ENCODE peak calls at places on chromosomes 7 and 10, in seven cellular contexts. L, F, N, W, M, Y and X are unnamed samples.
A peak's percentile ranks its signal among the peaks of the same experiment; 100 is the strongest.

GRCh38 chr7:421056-421991 is 98.3 kb downstream of the PDGFA start:
- DNase-seq in N (no peak), W (no peak), M (no peak), L (no peak), Y (no peak), F (no peak), X (no peak)

GRCh38 chr10:43076876-43077420 is at the start of gene RET:
- DNase-seq in Y (peak; percentile 40), L (no peak), N (no peak), W (peak; percentile 67), F (peak; percentile 67), M (no peak), X (peak; percentile 39)

GRCh38 chr7:151453326-151453791 is 13.4 kb upstream of the CRYGN start:
- DNase-seq in L (no peak), F (no peak), Y (no peak), N (no peak), W (no peak), M (no peak), X (no peak)

GRCh38 chr10:51010977-51011376 is 63.3 kb upstream of the PRKG1 start:
- DNase-seq in N (peak; percentile 34), L (no peak), M (peak; percentile 47), F (no peak), Y (no peak), W (no peak), X (no peak)

GRCh38 chr7:22001345-22002004 is 55.8 kb upstream of the CDCA7L start:
- DNase-seq in F (no peak), L (peak; percentile 32), M (peak; percentile 67), W (no peak), N (peak; percentile 67), Y (peak; percentile 71), X (no peak)

GRCh38 chr10:29239569-29240472 is 49.0 kb upstream of the LYZL1 start:
- DNase-seq in M (peak; percentile 3), N (peak; percentile 38), Y (no peak), W (no peak), L (no peak), F (peak; percentile 71), X (no peak)

GRCh38 chr10:114856544-114857287 is 35.1 kb downstream of the FHIP2A start:
- DNase-seq in W (no peak), M (no peak), F (no peak), L (peak; percentile 58), Y (peak; percentile 50), N (no peak), X (no peak)

GRCh38 chr7:42914726-42915045 is 2.8 kb upstream of the C7orf25 start:
- DNase-seq in L (no peak), N (no peak), W (no peak), M (no peak), Y (no peak), F (no peak), X (no peak)

GRCh38 chr7:84393776-84394175 is 199.2 kb upstream of the SEMA3A start:
- DNase-seq in M (no peak), F (no peak), Y (no peak), W (no peak), L (no peak), N (no peak), X (no peak)

GRCh38 chr7:139915301-139915863 is 86.3 kb downstream of the TBXAS1 start:
- DNase-seq in L (no peak), N (no peak), F (no peak), M (no peak), Y (no peak), W (no peak), X (no peak)

GRCh38 chr7:40057292-40057691 is 77.1 kb downstream of the MPLKIP start:
- DNase-seq in W (no peak), M (no peak), L (no peak), N (no peak), Y (peak; percentile 11), F (no peak), X (no peak)

GRCh38 chr7:47502240-47502877 is 79.6 kb downstream of the TNS3 start:
- DNase-seq in F (no peak), Y (no peak), N (no peak), W (no peak), L (no peak), M (no peak), X (no peak)

GRCh38 chr7:130366561-130366960 is 13.7 kb upstream of the CPA1 start:
- DNase-seq in F (no peak), M (no peak), L (no peak), Y (no peak), N (no peak), W (no peak), X (no peak)

GRCh38 chr10:114879541-114880158 is 58.1 kb downstream of the FHIP2A start:
- DNase-seq in L (no peak), F (peak; percentile 72), N (peak; percentile 53), Y (no peak), W (peak; percentile 19), M (peak; percentile 45), X (no peak)

GRCh38 chr7:5667391-5667790 is 114.1 kb downstream of the RNF216 start:
- DNase-seq in Y (no peak), W (no peak), M (no peak), F (no peak), L (no peak), N (no peak), X (no peak)

GRCh38 chr7:140225562-140226249 is 48.9 kb upstream of the KDM7A start:
- DNase-seq in M (no peak), Y (no peak), L (no peak), W (no peak), F (no peak), N (no peak), X (no peak)

GRCh38 chr10:114691442-114691941 is 33.4 kb upstream of the ABLIM1 start:
- DNase-seq in F (no peak), N (no peak), M (no peak), L (no peak), Y (peak; percentile 70), W (no peak), X (no peak)

GRCh38 chr7:154852205-154852604 is 150.7 kb downstream of the PAXIP1 start:
- DNase-seq in N (no peak), Y (no peak), F (no peak), M (no peak), W (no peak), L (no peak), X (no peak)
- TF ChIP-seq CTCF in N (no peak), Y (no peak), F (no peak), M (no peak), W (no peak), L (no peak), X (no peak)

GRCh38 chr7:117790251-117790650 is 83.0 kb downstream of the CTTNBP2 start:
- DNase-seq in N (no peak), Y (no peak), M (no peak), L (no peak), F (no peak), W (no peak), X (no peak)

GRCh38 chr7:117793496-117793895 is 79.7 kb downstream of the CTTNBP2 start:
- DNase-seq in M (no peak), L (no peak), W (no peak), F (no peak), N (no peak), Y (peak; percentile 69), X (no peak)

GRCh38 chr7:117790731-117791130 is 82.5 kb downstream of the CTTNBP2 start:
- DNase-seq in W (no peak), Y (no peak), N (no peak), M (no peak), F (no peak), L (no peak), X (no peak)

GRCh38 chr7:117796889-117797288 is 76.4 kb downstream of the CTTNBP2 start:
- DNase-seq in N (no peak), Y (no peak), L (no peak), M (no peak), W (no peak), F (no peak), X (no peak)

DNA sequence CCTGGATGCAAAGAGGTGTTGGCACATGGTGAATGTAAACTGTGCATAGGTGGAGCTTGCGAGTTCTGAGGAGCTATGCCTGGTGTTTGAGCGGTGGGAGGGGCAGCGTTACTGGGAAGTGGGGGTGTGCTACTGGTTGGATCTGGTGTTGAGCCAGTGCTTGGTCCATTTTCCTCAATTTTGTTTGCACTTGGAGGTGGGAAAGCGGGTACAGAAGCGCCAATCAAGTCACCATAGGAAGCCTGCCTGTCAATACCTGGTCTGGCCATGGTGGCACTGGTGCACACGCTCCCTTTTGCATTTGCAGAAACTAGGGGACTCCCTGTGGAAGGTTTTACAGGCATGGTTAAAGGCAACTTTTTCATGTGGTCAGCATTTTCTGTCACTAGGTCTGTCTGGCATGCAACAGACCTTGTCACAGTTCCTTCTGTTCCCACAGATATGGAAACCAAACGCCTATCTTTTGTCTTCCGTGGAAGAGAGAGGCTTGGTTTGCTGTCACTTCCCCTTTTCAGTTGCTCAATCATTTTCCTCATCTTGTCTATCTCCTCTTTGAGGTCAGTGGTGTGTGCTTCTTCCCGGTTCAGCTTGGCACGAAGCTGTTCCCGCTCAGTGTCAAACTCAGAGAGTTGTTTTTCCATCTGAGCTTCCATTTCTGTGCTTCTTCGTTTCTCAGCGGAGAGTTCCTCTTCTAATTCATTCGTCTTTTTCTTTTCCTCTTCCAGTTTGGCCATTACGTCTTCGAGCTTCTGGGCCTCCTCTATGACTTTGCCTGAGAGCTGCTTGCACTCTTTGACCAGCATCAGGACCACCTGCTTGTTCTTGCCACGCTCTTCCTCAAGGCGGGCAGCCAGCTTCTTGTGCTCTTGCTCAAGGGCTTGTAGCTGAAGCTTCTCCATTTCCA is 81.1 kb downstream of the CTTNBP2 start:
- DNase-seq in F (no peak), Y (no peak), N (peak; percentile 37), W (no peak), M (no peak), L (no peak), X (no peak)
- TF ChIP-seq CTCF in F (no peak), Y (no peak), N (no peak), W (no peak), M (no peak), L (no peak), X (no peak)

DNA sequence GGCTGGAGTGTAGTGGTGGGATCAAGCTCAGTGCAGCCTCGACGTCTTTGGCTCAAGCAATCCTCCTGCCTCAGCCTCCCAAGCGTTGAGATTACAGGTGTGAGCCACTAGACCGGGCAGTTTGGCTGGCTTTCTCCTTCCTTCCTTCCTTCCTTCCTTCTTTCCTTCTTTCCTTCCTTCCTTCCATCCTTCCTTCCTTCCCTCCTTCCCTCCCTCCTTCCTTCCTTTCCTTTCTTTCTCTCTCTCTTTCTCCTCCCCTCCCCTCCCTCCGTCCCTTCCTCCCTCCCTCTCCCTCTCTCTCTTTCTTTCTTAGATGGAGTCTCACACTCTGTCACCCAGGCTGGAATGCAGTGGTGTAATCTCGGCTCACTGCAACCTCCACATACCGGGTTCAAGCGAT is 7.6 kb upstream of the VPS37D start:
- DNase-seq in F (no peak), Y (no peak), N (no peak), W (no peak), L (no peak), M (no peak), X (no peak)
- TF ChIP-seq CTCF in F (no peak), Y (no peak), N (no peak), W (no peak), L (no peak), M (no peak), X (no peak)

DNA sequence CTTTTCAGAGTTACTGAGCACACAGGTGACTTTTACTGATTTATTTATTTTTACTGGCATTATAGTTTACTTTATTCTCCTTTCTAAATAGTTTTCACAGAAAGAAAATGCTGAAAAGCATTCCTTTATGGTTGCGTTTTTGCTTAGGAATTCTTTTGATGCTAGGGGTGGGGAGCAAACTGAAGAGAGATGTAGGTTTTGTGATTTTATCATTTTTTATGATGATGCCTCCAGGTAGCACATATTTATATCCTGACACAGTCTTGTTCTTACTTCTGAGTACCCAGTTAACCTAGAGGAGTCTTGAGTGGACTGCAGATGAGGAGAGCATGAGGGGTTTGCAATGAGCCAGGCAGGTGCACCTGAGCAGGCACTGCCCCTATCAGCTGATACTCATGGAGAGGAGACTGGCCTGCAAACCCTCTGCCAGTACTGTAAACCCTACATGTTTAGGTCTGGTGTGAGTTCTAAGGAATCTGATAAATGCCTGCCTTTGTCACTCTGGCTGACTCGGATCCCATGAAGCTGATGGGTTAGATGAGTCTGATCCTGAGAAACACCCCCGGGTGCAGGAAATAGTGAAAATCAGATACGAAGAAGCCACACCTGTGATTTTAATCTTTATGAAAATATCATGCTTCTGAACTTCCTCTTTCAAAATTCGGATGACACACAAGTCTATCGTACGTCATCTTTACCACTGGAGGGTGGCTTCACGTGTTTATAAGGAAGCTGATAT is 302.8 kb downstream of the WDR37 start:
- DNase-seq in W (no peak), N (no peak), M (peak; percentile 51), L (no peak), F (no peak), Y (no peak), X (no peak)
- TF ChIP-seq CTCF in W (no peak), N (no peak), M (no peak), L (no peak), F (no peak), Y (no peak), X (no peak)